ENCODE peak calls at places on chromosomes 3 and 15, in five cellular contexts. V, I, M, K and Q are unnamed samples. For H3K36me3, the result is how much of the 10 kb centered on the place peaks cover.

GRCh38 chr3:99499235-99499798 is 139.1 kb upstream of the COL8A1 start:
- DNase-seq in V (peak), I (no peak), M (no peak), K (no peak), Q (no peak)

GRCh38 chr15:51793521-51793920 is 35.9 kb upstream of the TMOD3 start:
- DNase-seq in V (no peak), I (peak), M (no peak), K (no peak), Q (peak)

GRCh38 chr3:51063074-51063473 is 322.0 kb upstream of the MANF start:
- DNase-seq in V (no peak), I (peak), M (no peak), K (no peak), Q (no peak)

GRCh38 chr15:44726568-44727461 is 9.5 kb upstream of the TRIM69 start:
- DNase-seq in V (peak), I (no peak), M (peak), K (no peak), Q (peak)

GRCh38 chr15:90063733-90064247 is 38.5 kb downstream of the IDH2 start:
- DNase-seq in V (no peak), I (peak), M (no peak), K (peak), Q (peak)

GRCh38 chr3:175713263-175713662 is 854.1 kb downstream of the NAALADL2 start:
- DNase-seq in V (no peak), I (no peak), M (no peak), K (no peak), Q (no peak)

GRCh38 chr3:109228391-109229080 is 87.8 kb downstream of the DPPA2 start:
- DNase-seq in V (no peak), I (no peak), M (no peak), K (no peak), Q (no peak)

GRCh38 chr3:172323894-172324590 is 124.2 kb downstream of the GHSR start:
- DNase-seq in V (no peak), I (peak), M (no peak), K (no peak), Q (no peak)

GRCh38 chr3:24101676-24102168 is 156.6 kb downstream of the NR1D2 start:
- DNase-seq in V (no peak), I (no peak), M (no peak), K (no peak), Q (no peak)

GRCh38 chr3:189727898-189728297 is 96.7 kb downstream of the TP63 start:
- DNase-seq in V (no peak), I (no peak), M (no peak), K (no peak), Q (no peak)

GRCh38 chr3:24929521-24929920 is 434.9 kb upstream of the THRB start:
- DNase-seq in V (no peak), I (no peak), M (no peak), K (no peak), Q (no peak)

GRCh38 chr3:57864853-57865252 is 108.7 kb downstream of the SLMAP start:
- DNase-seq in V (peak), I (no peak), M (no peak), K (no peak), Q (no peak)

GRCh38 chr3:4795905-4796304 is 183.3 kb upstream of the BHLHE40 start:
- DNase-seq in V (no peak), I (no peak), M (no peak), K (no peak), Q (no peak)

GRCh38 chr3:71066849-71067261 is 516.7 kb downstream of the FOXP1 start:
- DNase-seq in V (peak), I (no peak), M (peak), K (no peak), Q (no peak)

GRCh38 chr15:25859838-25860645 is 3.1 kb downstream of the ATP10A start:
- DNase-seq in V (no peak), I (no peak), M (peak), K (no peak), Q (no peak)

GRCh38 chr15:77542491-77543001 is 90.2 kb downstream of the LINGO1 start:
- DNase-seq in V (no peak), I (no peak), M (no peak), K (no peak), Q (no peak)

GRCh38 chr3:55519016-55519415 is 31.9 kb upstream of the WNT5A start:
- DNase-seq in V (no peak), I (no peak), M (no peak), K (no peak), Q (no peak)

GRCh38 chr15:65275104-65275727 is 11.5 kb downstream of the PARP16 start:
- DNase-seq in V (no peak), I (no peak), M (no peak), K (no peak), Q (no peak)

GRCh38 chr15:59965741-59966140 is 38.4 kb upstream of the FOXB1 start:
- DNase-seq in V (no peak), I (no peak), M (no peak), K (no peak), Q (no peak)

GRCh38 chr15:87940763-87941162 is 315.8 kb downstream of the NTRK3 start:
- DNase-seq in V (no peak), I (no peak), M (no peak), K (no peak), Q (no peak)

GRCh38 chr3:134846943-134847342 is 51.9 kb downstream of the EPHB1 start:
- DNase-seq in V (no peak), I (no peak), M (no peak), K (no peak), Q (no peak)

GRCh38 chr3:32780735-32781210 is 37.0 kb upstream of the TRIM71 start:
- DNase-seq in V (no peak), I (no peak), M (no peak), K (no peak), Q (no peak)

GRCh38 chr3:11072631-11073030 is 80.1 kb downstream of the SLC6A1 start:
- DNase-seq in V (no peak), I (no peak), M (no peak), K (no peak), Q (no peak)

GRCh38 chr3:53045107-53045783 is 628 bp downstream of the SFMBT1 start:
- DNase-seq in V (peak), I (peak), M (peak), K (no peak), Q (peak)

GRCh38 chr3:53225181-53225580 is 30.6 kb downstream of the TKT start:
- DNase-seq in V (no peak), I (peak), M (no peak), K (no peak), Q (no peak)

GRCh38 chr15:49624046-49624445 is 3.2 kb downstream of the DTWD1 start:
- DNase-seq in V (no peak), I (no peak), M (no peak), K (no peak), Q (no peak)

GRCh38 chr3:52892625-52893311 is 4.6 kb downstream of the STIMATE start:
- DNase-seq in V (no peak), I (no peak), M (peak), K (no peak), Q (no peak)

GRCh38 chr15:63560741-63561448 is 36.3 kb upstream of the FBXL22 start:
- DNase-seq in V (no peak), I (no peak), M (no peak), K (no peak), Q (no peak)

GRCh38 chr15:63559753-63560152 is 37.4 kb upstream of the FBXL22 start:
- DNase-seq in V (no peak), I (no peak), M (no peak), K (no peak), Q (no peak)

GRCh38 chr15:63565784-63566183 is 31.4 kb upstream of the FBXL22 start:
- DNase-seq in V (no peak), I (no peak), M (no peak), K (no peak), Q (no peak)

GRCh38 chr15:63564093-63564492 is 33.1 kb upstream of the FBXL22 start:
- DNase-seq in V (no peak), I (no peak), M (no peak), K (no peak), Q (no peak)
- H3K36me3 ChIP-seq in V (half or more), I (under half), M (under half), K (under half), Q (half or more)

GRCh38 chr3:66473181-66473580 is 27.6 kb downstream of the LRIG1 start:
- DNase-seq in V (no peak), I (no peak), M (no peak), K (no peak), Q (no peak)

GRCh38 chr3:66470956-66471686 is 29.7 kb downstream of the LRIG1 start:
- DNase-seq in V (no peak), I (no peak), M (no peak), K (no peak), Q (no peak)

GRCh38 chr3:66470285-66470684 is 30.5 kb downstream of the LRIG1 start:
- DNase-seq in V (no peak), I (no peak), M (no peak), K (no peak), Q (no peak)

GRCh38 chr3:66473637-66474036 is 27.2 kb downstream of the LRIG1 start:
- DNase-seq in V (no peak), I (no peak), M (no peak), K (no peak), Q (no peak)

DNA sequence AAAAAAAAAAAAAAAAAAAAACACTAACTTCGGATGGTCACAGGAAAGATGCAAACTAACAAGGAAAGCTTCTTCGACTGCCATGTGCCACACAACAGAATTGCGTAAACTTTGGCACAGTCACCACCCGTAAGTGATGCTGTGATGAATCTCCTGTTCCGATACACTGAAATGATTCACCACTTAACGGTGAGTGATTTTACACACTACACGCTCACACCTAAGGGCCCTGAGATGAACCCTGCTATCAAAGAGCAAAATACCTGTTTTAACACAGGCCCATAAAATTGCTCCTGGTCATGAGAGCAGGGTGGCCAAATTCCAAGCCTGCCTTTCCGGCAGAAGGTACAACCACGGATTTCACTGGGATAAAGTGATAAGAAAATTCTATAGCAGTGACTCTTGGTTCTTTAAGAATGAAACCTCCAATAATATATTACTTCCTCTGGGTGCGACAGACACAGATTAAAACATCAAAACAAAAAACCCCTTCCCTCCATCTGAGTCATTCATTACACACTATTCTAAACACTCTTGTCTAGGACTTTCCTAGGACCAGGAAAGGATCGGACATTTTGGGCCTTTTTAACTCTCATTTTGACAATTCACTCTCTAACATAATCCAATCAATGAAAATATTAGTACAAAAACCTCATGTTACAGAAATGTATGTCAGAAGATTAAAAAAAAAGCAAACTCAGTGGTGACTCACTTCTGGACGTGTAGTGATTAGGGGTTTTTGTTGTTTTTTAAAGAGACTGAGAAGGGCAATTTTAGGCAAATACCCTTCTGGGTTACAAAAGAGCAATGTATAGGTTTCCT is 28.3 kb downstream of the LRIG1 start:
- DNase-seq in V (no peak), I (no peak), M (peak), K (no peak), Q (no peak)
- H3K4me3 ChIP-seq in V (peak), I (peak), M (peak), K (peak), Q (no peak)

DNA sequence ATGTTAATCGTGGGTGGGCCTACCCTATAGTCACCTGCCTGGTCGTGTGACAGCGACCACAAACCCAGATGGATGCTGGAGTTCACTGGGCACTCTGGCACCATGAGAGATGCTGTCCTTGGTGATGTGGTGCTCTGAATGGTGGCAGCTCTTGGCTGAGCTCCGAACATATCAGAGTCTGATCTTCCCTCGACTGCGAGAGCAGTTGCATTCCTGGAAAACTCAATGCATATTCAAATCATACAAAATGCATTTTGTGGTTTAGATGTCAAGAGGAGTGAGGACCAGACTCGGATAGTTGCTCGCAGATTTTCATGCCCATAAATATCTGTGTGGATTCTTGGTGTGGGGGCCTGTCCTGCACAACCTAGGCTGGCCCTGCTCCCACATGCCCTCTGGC is 8.8 kb downstream of the IQSEC1 start:
- DNase-seq in V (no peak), I (no peak), M (no peak), K (no peak), Q (no peak)
- H3K27ac ChIP-seq in V (no peak), I (no peak), M (no peak), K (no peak), Q (no peak)

GRCh38 chr15:74621546-74621920 is 5.9 kb downstream of the CLK3 start:
- DNase-seq in V (no peak), I (no peak), M (no peak), K (no peak), Q (no peak)

GRCh38 chr15:74619916-74620635 is 4.4 kb downstream of the CLK3 start:
- DNase-seq in V (no peak), I (peak), M (no peak), K (no peak), Q (no peak)

GRCh38 chr15:74622758-74623157 is 7.1 kb downstream of the CLK3 start:
- DNase-seq in V (no peak), I (no peak), M (no peak), K (no peak), Q (no peak)

GRCh38 chr15:74621936-74622335 is 6.3 kb downstream of the CLK3 start:
- DNase-seq in V (no peak), I (no peak), M (no peak), K (no peak), Q (no peak)

DNA sequence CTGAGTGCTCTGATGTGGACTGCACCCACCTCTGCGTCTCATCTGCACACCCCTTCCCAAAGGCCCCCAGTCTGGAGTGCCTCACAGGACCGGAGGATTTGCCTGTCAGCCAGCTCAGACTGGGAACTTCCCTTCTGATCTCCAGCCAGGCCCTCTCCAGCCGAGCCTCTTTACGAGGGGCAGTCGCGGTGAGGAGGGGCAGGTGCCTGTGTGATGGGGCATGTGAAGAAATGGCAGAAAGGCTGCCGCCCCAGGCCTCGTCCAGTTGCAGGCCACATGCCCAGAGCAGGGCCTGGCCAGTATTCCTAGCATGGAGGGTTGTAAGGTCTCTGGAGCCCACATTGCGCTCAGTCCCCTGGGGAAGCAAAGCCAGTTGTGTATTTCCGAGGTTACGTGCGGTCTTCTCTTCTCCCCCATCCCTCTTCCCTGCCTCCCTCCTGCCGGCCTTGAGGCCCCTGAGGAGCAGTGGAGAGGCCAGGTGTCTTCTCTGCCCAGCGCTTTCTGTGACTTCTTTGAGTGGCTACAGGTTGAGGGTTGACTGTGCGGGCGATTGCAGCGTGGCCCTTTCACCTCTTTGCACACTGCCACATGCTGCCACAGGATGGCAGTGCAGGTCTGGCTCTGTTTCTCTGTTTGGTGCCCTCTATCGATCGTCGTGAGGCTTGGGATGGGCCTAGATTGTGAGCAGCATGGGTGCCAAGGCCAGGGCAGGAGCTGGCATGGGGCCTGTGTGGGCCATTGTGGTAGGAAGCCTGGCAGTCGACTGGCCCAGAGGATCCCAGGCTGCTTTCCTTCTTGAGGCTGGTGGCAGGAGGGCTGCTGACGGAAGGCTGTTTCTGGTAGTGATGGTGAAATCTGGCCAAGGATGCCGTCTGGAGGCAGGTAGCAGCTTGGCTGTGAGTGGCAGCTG is 5.3 kb downstream of the CLK3 start:
- DNase-seq in V (peak), I (peak), M (peak), K (no peak), Q (peak)
- H3K36me3 ChIP-seq in V (half or more), I (under half), M (half or more), K (half or more), Q (under half)

GRCh38 chr15:100131321-100132224 is 210.2 kb downstream of the ADAMTS17 start:
- DNase-seq in V (no peak), I (no peak), M (no peak), K (no peak), Q (no peak)
- H3K4me3 ChIP-seq in V (no peak), I (peak), M (no peak), K (peak), Q (peak)

GRCh38 chr3:194686414-194686815 is 732 bp downstream of the FAM43A start:
- DNase-seq in V (no peak), I (no peak), M (no peak), K (no peak), Q (no peak)
- H3K27ac ChIP-seq in V (no peak), I (peak), M (peak), K (peak), Q (no peak)